ENCODE peak calls at places on chromosomes 13 and 19, in four cellular contexts. One of them, this sample, is unnamed.

GRCh38 chr19:13784731-13785452 is 10.4 kb upstream of the ZSWIM4 start:
- DNase-seq in SK-N-DZ: peak
- DNase-seq in HCEC 1CT: peak
- DNase-seq in cardiac fibroblast: peak
- DNase-seq in this sample: peak

GRCh38 chr13:109314101-109314500 is 472.3 kb downstream of the IRS2 start:
- DNase-seq in SK-N-DZ: no peak
- DNase-seq in HCEC 1CT: no peak
- DNase-seq in cardiac fibroblast: no peak
- DNase-seq in this sample: no peak

GRCh38 chr13:111287201-111287600 is 33.2 kb upstream of the TEX29 start:
- DNase-seq in SK-N-DZ: no peak
- DNase-seq in HCEC 1CT: no peak
- DNase-seq in cardiac fibroblast: no peak
- DNase-seq in this sample: peak

GRCh38 chr19:54682306-54682705 is 19.5 kb downstream of the LILRB4 start:
- DNase-seq in SK-N-DZ: no peak
- DNase-seq in HCEC 1CT: no peak
- DNase-seq in cardiac fibroblast: no peak
- DNase-seq in this sample: no peak

GRCh38 chr13:54928071-54928470 is 1899.5 kb downstream of the OLFM4 start:
- DNase-seq in SK-N-DZ: no peak
- DNase-seq in HCEC 1CT: no peak
- DNase-seq in cardiac fibroblast: no peak
- DNase-seq in this sample: no peak

GRCh38 chr19:14167013-14167593 is 30.7 kb upstream of the ASF1B start:
- DNase-seq in SK-N-DZ: no peak
- DNase-seq in HCEC 1CT: no peak
- DNase-seq in cardiac fibroblast: no peak
- DNase-seq in this sample: no peak

GRCh38 chr19:18763674-18764590 is 27.2 kb downstream of the COMP start:
- DNase-seq in SK-N-DZ: peak
- DNase-seq in HCEC 1CT: peak
- DNase-seq in cardiac fibroblast: peak
- DNase-seq in this sample: peak

GRCh38 chr19:35436477-35437141 is 11.4 kb upstream of the FFAR2 start:
- DNase-seq in SK-N-DZ: no peak
- DNase-seq in HCEC 1CT: peak
- DNase-seq in cardiac fibroblast: peak
- DNase-seq in this sample: no peak

GRCh38 chr19:49552749-49553148 is 24.9 kb downstream of the RCN3 start:
- DNase-seq in SK-N-DZ: no peak
- DNase-seq in HCEC 1CT: no peak
- DNase-seq in cardiac fibroblast: no peak
- DNase-seq in this sample: no peak

GRCh38 chr19:3506384-3507340 is 551 bp downstream of the FZR1 start:
- DNase-seq in SK-N-DZ: no peak
- DNase-seq in HCEC 1CT: no peak
- DNase-seq in cardiac fibroblast: no peak
- DNase-seq in this sample: peak

This sample was measured in SJCRH30.